ENCODE peak calls at places on chromosomes 3 and 15, in nine cellular contexts. P is cardiac fibroblast; A is heart left ventricle; X is NT2/D1; J is naive thymus-derived CD8-positive, alpha-beta T cell; G is fibroblast of the conjunctiva; T is hypothalamus; Z is tibial nerve; W is substantia nigra. L is an unnamed sample.

GRCh38 chr3:142215111-142215510 is 10.3 kb downstream of the GK5 start:
- DNase-seq in P (peak; percentile 58), A (no peak), X (no peak), J (no peak), G (no peak), T (no peak), Z (no peak), W (no peak), L (peak; percentile 7)

GRCh38 chr15:79430901-79431635 is 1.1 kb upstream of the MINAR1 start:
- DNase-seq in P (peak; percentile 22), A (no peak), X (no peak), J (no peak), G (no peak), T (no peak), Z (no peak), W (no peak), L (peak; percentile 39)

GRCh38 chr3:37668831-37669610 is 192.7 kb upstream of the CTDSPL start:
- DNase-seq in P (no peak), A (peak; percentile 64), X (no peak), J (no peak), G (no peak), T (no peak), Z (no peak), W (no peak), L (no peak)

GRCh38 chr15:100733088-100733487 is 130.7 kb downstream of the ASB7 start:
- DNase-seq in P (peak; percentile 63), A (no peak), X (no peak), J (no peak), G (peak; percentile 58), T (no peak), Z (no peak), W (no peak), L (no peak)

GRCh38 chr3:123313889-123314288 is 112.1 kb downstream of the SEC22A start:
- DNase-seq in P (no peak), A (peak; percentile 43), X (no peak), J (no peak), G (no peak), T (no peak), Z (no peak), W (no peak), L (no peak)

GRCh38 chr15:70535071-70535954 is 228.0 kb downstream of the UACA start:
- DNase-seq in P (no peak), A (no peak), X (no peak), J (peak; percentile 49), G (no peak), T (no peak), Z (no peak), W (no peak), L (no peak)

GRCh38 chr15:67107014-67107812 is 41.8 kb downstream of the SMAD3 start:
- DNase-seq in P (peak; percentile 99), A (peak; percentile 85), X (no peak), J (no peak), G (peak; percentile 89), T (no peak), Z (no peak), W (no peak), L (no peak)

GRCh38 chr3:129032716-129033115 is 27.9 kb upstream of the GP9 start:
- DNase-seq in P (no peak), A (no peak), X (no peak), J (no peak), G (no peak), T (no peak), Z (no peak), W (no peak), L (no peak)

GRCh38 chr3:183210862-183211341 is 42.2 kb upstream of the B3GNT5 start:
- DNase-seq in P (no peak), A (no peak), X (no peak), J (no peak), G (no peak), T (no peak), Z (no peak), W (no peak), L (no peak)

GRCh38 chr3:46411271-46411670 is 4.2 kb downstream of the CCRL2 start:
- DNase-seq in P (no peak), A (no peak), X (no peak), J (no peak), G (no peak), T (no peak), Z (no peak), W (no peak), L (no peak)

GRCh38 chr3:130963878-130964277 is 62.7 kb downstream of the ASTE1 start:
- DNase-seq in P (peak; percentile 98), A (no peak), X (peak; percentile 11), J (no peak), G (peak; percentile 77), T (no peak), Z (no peak), W (no peak), L (peak; percentile 50)

GRCh38 chr15:33569036-33569435 is 258.3 kb downstream of the RYR3 start:
- DNase-seq in P (no peak), A (no peak), X (no peak), J (no peak), G (no peak), T (no peak), Z (no peak), W (no peak), L (no peak)

GRCh38 chr3:133862161-133862560 is 33.5 kb downstream of the RAB6B start:
- DNase-seq in P (no peak), A (no peak), X (no peak), J (no peak), G (no peak), T (no peak), Z (no peak), W (no peak), L (no peak)

GRCh38 chr15:70569718-70570231 is 193.6 kb downstream of the UACA start:
- DNase-seq in P (peak; percentile 16), A (no peak), X (no peak), J (no peak), G (no peak), T (no peak), Z (no peak), W (no peak), L (no peak)

GRCh38 chr3:68773401-68773800 is 158.9 kb downstream of the TAFA4 start:
- DNase-seq in P (no peak), A (no peak), X (peak; percentile 13), J (no peak), G (no peak), T (no peak), Z (no peak), W (no peak), L (no peak)

GRCh38 chr3:18474202-18474601 is 49.1 kb upstream of the SATB1 start:
- DNase-seq in P (no peak), A (no peak), X (no peak), J (no peak), G (no peak), T (no peak), Z (no peak), W (no peak), L (no peak)

GRCh38 chr3:105606052-105606451 is 239.3 kb downstream of the ALCAM start:
- DNase-seq in P (peak; percentile 66), A (no peak), X (no peak), J (no peak), G (no peak), T (no peak), Z (no peak), W (no peak), L (no peak)

GRCh38 chr3:20574746-20575145 is 388.7 kb upstream of the SGO1 start:
- DNase-seq in P (peak; percentile 79), A (no peak), X (no peak), J (no peak), G (no peak), T (no peak), Z (no peak), W (no peak), L (no peak)

GRCh38 chr15:95485367-95485766 is 845.1 kb upstream of the NR2F2 start:
- DNase-seq in P (no peak), A (no peak), X (no peak), J (no peak), G (no peak), T (no peak), Z (no peak), W (no peak), L (no peak)

GRCh38 chr15:76196286-76196948 is 114.9 kb downstream of the ETFA start:
- DNase-seq in P (peak; percentile 86), A (peak; percentile 63), X (peak; percentile 36), J (no peak), G (peak; percentile 70), T (no peak), Z (no peak), W (no peak), L (no peak)

GRCh38 chr3:2652416-2652815 is 457.8 kb downstream of the IL5RA start:
- DNase-seq in P (no peak), A (no peak), X (peak; percentile 70), J (no peak), G (no peak), T (no peak), Z (no peak), W (no peak), L (peak; percentile 65)

GRCh38 chr3:191412764-191413163 is 48.2 kb upstream of the PYDC2 start:
- DNase-seq in P (peak; percentile 96), A (no peak), X (peak; percentile 39), J (no peak), G (peak; percentile 53), T (no peak), Z (no peak), W (no peak), L (peak; percentile 33)

GRCh38 chr15:62570405-62570783 is 405.3 kb upstream of the C2CD4B start:
- DNase-seq in P (no peak), A (no peak), X (no peak), J (no peak), G (no peak), T (no peak), Z (no peak), W (no peak), L (no peak)

GRCh38 chr15:73982251-73982962 is 9.7 kb downstream of the STOML1 start:
- DNase-seq in P (peak; percentile 95), A (peak; percentile 96), X (no peak), J (no peak), G (peak; percentile 82), T (no peak), Z (peak; percentile 61), W (peak; percentile 52), L (no peak)

GRCh38 chr15:68335655-68336054 is 58.1 kb downstream of the FEM1B start:
- DNase-seq in P (no peak), A (peak; percentile 64), X (no peak), J (no peak), G (no peak), T (no peak), Z (no peak), W (no peak), L (no peak)

GRCh38 chr15:75842722-75843617 is at the start of gene UBE2Q2:
- DNase-seq in P (peak; percentile 74), A (peak; percentile 86), X (no peak), J (peak; percentile 65), G (peak; percentile 42), T (no peak), Z (peak; percentile 36), W (peak; percentile 39), L (peak; percentile 90)

GRCh38 chr3:61666032-61666431 is 104.7 kb downstream of the PTPRG start:
- DNase-seq in P (no peak), A (no peak), X (no peak), J (no peak), G (no peak), T (no peak), Z (no peak), W (no peak), L (no peak)

GRCh38 chr3:152389316-152389934 is 120.7 kb downstream of the MBNL1 start:
- DNase-seq in P (no peak), A (no peak), X (no peak), J (no peak), G (no peak), T (no peak), Z (no peak), W (no peak), L (no peak)

GRCh38 chr15:89647191-89647851 is 7.9 kb downstream of the KIF7 start:
- DNase-seq in P (peak; percentile 67), A (peak; percentile 75), X (peak; percentile 49), J (no peak), G (peak; percentile 33), T (no peak), Z (peak; percentile 78), W (peak; percentile 14), L (peak; percentile 85)

GRCh38 chr15:41894791-41895463 is 1.1 kb upstream of the SPTBN5 start:
- DNase-seq in P (peak; percentile 81), A (peak; percentile 92), X (no peak), J (peak; percentile 85), G (peak; percentile 18), T (no peak), Z (no peak), W (no peak), L (peak; percentile 36)

GRCh38 chr3:134766290-134766689 is 28.8 kb upstream of the EPHB1 start:
- DNase-seq in P (no peak), A (no peak), X (no peak), J (no peak), G (no peak), T (no peak), Z (no peak), W (no peak), L (no peak)